ENCODE peak calls at places on chromosomes 6 and 20, in four cellular contexts. One of them, this sample, is unnamed.

GRCh38 chr20:5703542-5704215 is 46.5 kb upstream of the SHLD1 start:
- DNase-seq in stromal cell of bone marrow: no peak
- DNase-seq in stimulated activated CD4-positive, alpha-beta T cell treated with anti-CD3 and anti-CD28 coated beads, Interleukin-1b, Interleukin-23, amount 100 ng/mL, for 24 hours: no peak
- DNase-seq in COR-L47: no peak
- DNase-seq in this sample: no peak

GRCh38 chr6:170034294-170034693 is 256.6 kb downstream of the DLL1 start:
- DNase-seq in stromal cell of bone marrow: no peak
- DNase-seq in stimulated activated CD4-positive, alpha-beta T cell treated with anti-CD3 and anti-CD28 coated beads, Interleukin-1b, Interleukin-23, amount 100 ng/mL, for 24 hours: no peak
- DNase-seq in COR-L47: no peak
- DNase-seq in this sample: no peak

GRCh38 chr6:153668758-153669157 is 370.3 kb upstream of the OPRM1 start:
- DNase-seq in stromal cell of bone marrow: no peak
- DNase-seq in stimulated activated CD4-positive, alpha-beta T cell treated with anti-CD3 and anti-CD28 coated beads, Interleukin-1b, Interleukin-23, amount 100 ng/mL, for 24 hours: no peak
- DNase-seq in COR-L47: no peak
- DNase-seq in this sample: no peak

GRCh38 chr6:18155864-18156396 is 708 bp downstream of the KDM1B start:
- DNase-seq in stromal cell of bone marrow: no peak
- DNase-seq in stimulated activated CD4-positive, alpha-beta T cell treated with anti-CD3 and anti-CD28 coated beads, Interleukin-1b, Interleukin-23, amount 100 ng/mL, for 24 hours: no peak
- DNase-seq in COR-L47: peak; percentile 93
- DNase-seq in this sample: no peak

GRCh38 chr6:7901056-7901455 is 9.5 kb downstream of the TXNDC5 start:
- DNase-seq in stromal cell of bone marrow: no peak
- DNase-seq in stimulated activated CD4-positive, alpha-beta T cell treated with anti-CD3 and anti-CD28 coated beads, Interleukin-1b, Interleukin-23, amount 100 ng/mL, for 24 hours: no peak
- DNase-seq in COR-L47: no peak
- DNase-seq in this sample: no peak

GRCh38 chr6:108497883-108498282 is 62.8 kb upstream of the FOXO3 start:
- DNase-seq in stromal cell of bone marrow: peak; percentile 32
- DNase-seq in stimulated activated CD4-positive, alpha-beta T cell treated with anti-CD3 and anti-CD28 coated beads, Interleukin-1b, Interleukin-23, amount 100 ng/mL, for 24 hours: no peak
- DNase-seq in COR-L47: no peak
- DNase-seq in this sample: no peak

GRCh38 chr20:59993736-59994484 is 35.7 kb downstream of the CDH26 start:
- DNase-seq in stromal cell of bone marrow: no peak
- DNase-seq in stimulated activated CD4-positive, alpha-beta T cell treated with anti-CD3 and anti-CD28 coated beads, Interleukin-1b, Interleukin-23, amount 100 ng/mL, for 24 hours: no peak
- DNase-seq in COR-L47: no peak
- DNase-seq in this sample: no peak

GRCh38 chr20:52484438-52484837 is 292.9 kb upstream of the ZFP64 start:
- DNase-seq in stromal cell of bone marrow: peak; percentile 20
- DNase-seq in stimulated activated CD4-positive, alpha-beta T cell treated with anti-CD3 and anti-CD28 coated beads, Interleukin-1b, Interleukin-23, amount 100 ng/mL, for 24 hours: no peak
- DNase-seq in COR-L47: no peak
- DNase-seq in this sample: peak; percentile 7

GRCh38 chr20:57772349-57772964 is 62.6 kb upstream of the PMEPA1 start:
- DNase-seq in stromal cell of bone marrow: peak; percentile 57
- DNase-seq in stimulated activated CD4-positive, alpha-beta T cell treated with anti-CD3 and anti-CD28 coated beads, Interleukin-1b, Interleukin-23, amount 100 ng/mL, for 24 hours: no peak
- DNase-seq in COR-L47: no peak
- DNase-seq in this sample: peak; percentile 23

GRCh38 chr6:31465718-31466117 is 32.2 kb upstream of the MICB start:
- DNase-seq in stromal cell of bone marrow: no peak
- DNase-seq in stimulated activated CD4-positive, alpha-beta T cell treated with anti-CD3 and anti-CD28 coated beads, Interleukin-1b, Interleukin-23, amount 100 ng/mL, for 24 hours: no peak
- DNase-seq in COR-L47: no peak
- DNase-seq in this sample: no peak

GRCh38 chr6:37092851-37093727 is 76.9 kb upstream of the PIM1 start:
- DNase-seq in stromal cell of bone marrow: no peak
- DNase-seq in stimulated activated CD4-positive, alpha-beta T cell treated with anti-CD3 and anti-CD28 coated beads, Interleukin-1b, Interleukin-23, amount 100 ng/mL, for 24 hours: no peak
- DNase-seq in COR-L47: no peak
- DNase-seq in this sample: no peak